ENCODE peak calls at places on chromosomes 13 and 19, in eight cellular contexts. N is BE2C, U is mucosa of descending colon, D is OCI-LY7, K is adipocyte, S is fibroblast of lung, W is mesendoderm, G is GM23338. I is an unnamed sample. For H3K36me3, the result is how much of the 10 kb centered on the place peaks cover.

GRCh38 chr19:3931041-3931440 is 1.8 kb upstream of the NMRK2 start:
- DNase-seq in N (no peak), U (peak), D (no peak), K (no peak), S (no peak), W (no peak), G (no peak), I (no peak)

GRCh38 chr19:15469513-15470297 is 5.4 kb upstream of the RASAL3 start:
- DNase-seq in N (no peak), U (no peak), D (no peak), K (peak), S (no peak), W (no peak), G (peak), I (peak)

GRCh38 chr13:113947321-113948033 is 26.4 kb downstream of the C13orf46 start:
- DNase-seq in N (no peak), U (peak), D (no peak), K (no peak), S (no peak), W (peak), G (peak), I (peak)

GRCh38 chr13:50085063-50085462 is 69.8 kb downstream of the KCNRG start:
- DNase-seq in N (no peak), U (no peak), D (peak), K (peak), S (no peak), W (peak), G (peak), I (no peak)

GRCh38 chr13:30830638-30830965 is 75.5 kb upstream of the MEDAG start:
- DNase-seq in N (no peak), U (no peak), D (no peak), K (no peak), S (no peak), W (no peak), G (no peak), I (no peak)

GRCh38 chr13:46992383-46992952 is 95.6 kb upstream of the HTR2A start:
- DNase-seq in N (peak), U (no peak), D (peak), K (no peak), S (peak), W (peak), G (peak), I (no peak)

GRCh38 chr19:3210347-3211017 is 14.0 kb upstream of the CELF5 start:
- DNase-seq in N (peak), U (peak), D (peak), K (peak), S (no peak), W (peak), G (peak), I (peak)

GRCh38 chr19:45076029-45076850 is at the start of gene ZNF296:
- DNase-seq in N (peak), U (peak), D (peak), K (peak), S (peak), W (peak), G (peak), I (peak)

GRCh38 chr13:74061939-74062595 is 72.1 kb downstream of the KLF12 start:
- DNase-seq in N (no peak), U (peak), D (peak), K (peak), S (peak), W (no peak), G (no peak), I (no peak)

GRCh38 chr19:17576758-17577532 is 21.5 kb downstream of the COLGALT1 start:
- DNase-seq in N (peak), U (peak), D (no peak), K (peak), S (peak), W (peak), G (peak), I (no peak)

GRCh38 chr13:52644108-52644507 is 1.9 kb downstream of the HNRNPA1L2 start:
- DNase-seq in N (no peak), U (no peak), D (no peak), K (no peak), S (peak), W (no peak), G (no peak), I (no peak)

GRCh38 chr13:20101467-20102316 is 59.2 kb downstream of the GJA3 start:
- DNase-seq in N (no peak), U (no peak), D (no peak), K (no peak), S (no peak), W (no peak), G (no peak), I (no peak)

GRCh38 chr19:43432866-43433673 is 18.4 kb downstream of the TEX101 start:
- DNase-seq in N (peak), U (peak), D (peak), K (peak), S (peak), W (peak), G (peak), I (peak)

GRCh38 chr13:81957121-81957520 is 1616.2 kb upstream of the SPRY2 start:
- DNase-seq in N (no peak), U (no peak), D (no peak), K (no peak), S (no peak), W (peak), G (peak), I (no peak)

GRCh38 chr19:2543463-2544442 is 67.8 kb downstream of the GADD45B start:
- DNase-seq in N (peak), U (peak), D (peak), K (peak), S (peak), W (peak), G (peak), I (peak)

GRCh38 chr13:61286148-61286745 is 129.4 kb downstream of the PCDH20 start:
- DNase-seq in N (peak), U (peak), D (peak), K (no peak), S (no peak), W (peak), G (peak), I (no peak)

GRCh38 chr19:54309811-54310210 is 3.2 kb downstream of the LILRA5 start:
- DNase-seq in N (no peak), U (no peak), D (no peak), K (no peak), S (no peak), W (no peak), G (no peak), I (no peak)

GRCh38 chr13:95641961-95642621 is 2.4 kb downstream of the DZIP1 start:
- DNase-seq in N (peak), U (peak), D (no peak), K (peak), S (peak), W (peak), G (peak), I (peak)

GRCh38 chr13:52785721-52786120 is 46.1 kb upstream of the CNMD start:
- DNase-seq in N (no peak), U (no peak), D (no peak), K (no peak), S (no peak), W (no peak), G (no peak), I (no peak)

GRCh38 chr19:56994251-56995017 is 125.4 kb upstream of the USP29 start:
- DNase-seq in N (no peak), U (no peak), D (no peak), K (no peak), S (no peak), W (no peak), G (no peak), I (no peak)

GRCh38 chr13:45941261-45941660 is 89.7 kb upstream of the SIAH3 start:
- DNase-seq in N (peak), U (no peak), D (no peak), K (no peak), S (no peak), W (peak), G (peak), I (no peak)

GRCh38 chr19:33392341-33393285 is 19.1 kb downstream of the CEBPG start:
- DNase-seq in N (peak), U (peak), D (no peak), K (no peak), S (no peak), W (no peak), G (no peak), I (peak)

GRCh38 chr13:23960566-23961156 is 63.4 kb upstream of the C1QTNF9B start:
- DNase-seq in N (no peak), U (peak), D (peak), K (peak), S (peak), W (peak), G (peak), I (no peak)

GRCh38 chr13:95124959-95125358 is 176.3 kb downstream of the ABCC4 start:
- DNase-seq in N (no peak), U (no peak), D (no peak), K (no peak), S (no peak), W (no peak), G (no peak), I (no peak)

GRCh38 chr13:74134777-74135305 is 637 bp upstream of the KLF12 start:
- DNase-seq in N (peak), U (peak), D (peak), K (peak), S (no peak), W (peak), G (no peak), I (no peak)

GRCh38 chr19:46515290-46515609 is 19.6 kb upstream of the PNMA8B start:
- DNase-seq in N (no peak), U (no peak), D (no peak), K (no peak), S (no peak), W (no peak), G (no peak), I (no peak)

GRCh38 chr19:44774614-44775013 is 3.1 kb upstream of the CBLC start:
- DNase-seq in N (no peak), U (no peak), D (no peak), K (no peak), S (no peak), W (no peak), G (no peak), I (no peak)

GRCh38 chr19:8254286-8255001 is 45.3 kb downstream of the CERS4 start:
- DNase-seq in N (no peak), U (no peak), D (no peak), K (no peak), S (no peak), W (no peak), G (no peak), I (no peak)
- H3K36me3 ChIP-seq in N (under half), U (under half), D (under half), K (under half), S (under half), W (under half), G (under half), I (under half)

DNA sequence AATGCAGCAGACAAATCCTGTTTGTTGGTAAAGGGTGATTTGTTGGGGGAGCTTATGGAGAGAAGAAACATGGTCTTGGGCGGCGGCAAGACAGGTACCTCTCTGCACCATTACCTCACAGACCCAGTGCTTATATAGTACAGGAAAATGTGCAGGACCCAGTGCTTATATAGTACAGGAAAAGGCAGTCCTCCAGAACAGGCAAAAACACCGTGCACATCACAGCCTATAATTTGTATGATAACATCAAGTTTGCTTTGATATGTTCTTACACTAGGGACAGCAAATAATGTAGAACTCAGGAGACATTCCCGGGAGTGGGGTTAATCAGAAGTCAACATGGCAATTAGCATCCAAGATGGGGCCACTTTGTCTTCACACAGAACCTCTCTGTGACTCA is 20.9 kb downstream of the VAV1 start:
- DNase-seq in N (no peak), U (no peak), D (no peak), K (no peak), S (no peak), W (no peak), G (no peak), I (no peak)
- H3K36me3 ChIP-seq in N (under half), U (under half), D (half or more), K (under half), S (under half), W (under half), G (under half), I (half or more)

GRCh38 chr19:42312370-42312769 is 739 bp upstream of the TMEM145 start:
- DNase-seq in N (no peak), U (no peak), D (no peak), K (no peak), S (no peak), W (no peak), G (no peak), I (no peak)
- H3K36me3 ChIP-seq in N (under half), U (under half), D (under half), K (under half), S (under half), W (under half), G (under half), I (under half)

DNA sequence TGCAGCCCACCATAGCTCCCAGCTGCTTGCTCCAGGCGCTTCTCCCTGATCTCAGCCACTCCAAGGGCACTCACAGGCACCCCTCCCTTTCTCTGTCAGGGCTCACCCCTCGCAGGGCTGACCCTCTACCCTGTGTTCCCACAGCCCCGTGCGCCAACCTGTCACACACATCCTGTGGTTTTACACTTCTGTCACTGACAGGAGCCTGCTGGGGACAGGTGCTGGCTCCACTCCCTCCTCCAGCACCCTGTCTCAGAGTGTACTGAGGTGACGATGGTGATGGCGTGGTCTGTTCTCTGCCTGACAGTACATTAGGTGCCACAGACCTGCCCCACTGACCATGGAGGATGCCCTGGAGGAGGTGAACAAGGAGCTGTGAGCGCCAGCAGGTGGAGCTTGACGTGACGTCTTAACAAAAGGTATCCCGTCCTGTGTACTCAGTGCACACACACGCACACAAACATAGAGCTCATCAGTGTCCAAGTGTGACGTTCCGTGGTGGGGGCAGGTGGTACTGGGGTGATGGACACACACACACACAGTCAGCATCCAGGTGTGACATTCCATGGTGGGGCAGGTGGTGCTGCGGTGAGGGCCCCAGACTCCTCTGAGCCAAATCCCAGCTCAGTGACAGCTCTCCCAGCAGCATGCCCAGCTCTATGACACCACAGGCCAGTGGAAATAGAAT is 20.9 kb downstream of the C19orf44 start:
- DNase-seq in N (no peak), U (no peak), D (peak), K (no peak), S (no peak), W (no peak), G (no peak), I (no peak)
- H3K36me3 ChIP-seq in N (half or more), U (under half), D (half or more), K (half or more), S (under half), W (under half), G (under half), I (under half)

GRCh38 chr13:76848596-76848995 is 37.6 kb downstream of the KCTD12 start:
- DNase-seq in N (peak), U (no peak), D (no peak), K (peak), S (no peak), W (no peak), G (no peak), I (no peak)
- H3K36me3 ChIP-seq in N (under half), U (under half), D (under half), K (under half), S (under half), W (under half), G (under half), I (under half)

GRCh38 chr13:110435331-110435730 is 126.2 kb downstream of the RAB20 start:
- DNase-seq in N (no peak), U (no peak), D (no peak), K (no peak), S (no peak), W (no peak), G (no peak), I (no peak)

GRCh38 chr13:110433014-110433413 is 125.9 kb downstream of the COL4A2 start:
- DNase-seq in N (peak), U (no peak), D (no peak), K (no peak), S (no peak), W (no peak), G (no peak), I (no peak)

GRCh38 chr13:110436276-110436675 is 125.2 kb downstream of the RAB20 start:
- DNase-seq in N (no peak), U (no peak), D (no peak), K (peak), S (peak), W (no peak), G (no peak), I (no peak)

GRCh38 chr13:110432522-110432921 is 125.4 kb downstream of the COL4A2 start:
- DNase-seq in N (no peak), U (no peak), D (no peak), K (no peak), S (no peak), W (no peak), G (no peak), I (no peak)

GRCh38 chr13:110434629-110435028 is 126.9 kb downstream of the RAB20 start:
- DNase-seq in N (no peak), U (no peak), D (no peak), K (no peak), S (no peak), W (no peak), G (no peak), I (no peak)
- H3K36me3 ChIP-seq in N (under half), U (under half), D (under half), K (half or more), S (under half), W (under half), G (under half), I (under half)

I was measured in spleen.